ENCODE peak calls at places on chromosomes 6 and 20, in eight cellular contexts. H is A673; I is ovary; L is IMR-90; Q is transverse colon; Z is pancreas; M is naive thymus-derived CD4-positive, alpha-beta T cell; O is ascending aorta. D is an unnamed sample. For H3K4me1, the result is how much of the 10 kb centered on the place peaks cover.

GRCh38 chr20:1005452-1006027 is 3.4 kb upstream of the RSPO4 start:
- DNase-seq in H (peak), I (no peak), L (peak), Q (peak), Z (no peak), M (no peak), O (no peak), D (no peak)

GRCh38 chr6:1381397-1382330 is 7.7 kb upstream of the FOXF2 start:
- DNase-seq in H (peak), I (peak), L (no peak), Q (peak), Z (peak), M (peak), O (no peak), D (peak)

GRCh38 chr20:10982692-10983091 is 308.9 kb upstream of the JAG1 start:
- DNase-seq in H (no peak), I (peak), L (peak), Q (no peak), Z (no peak), M (no peak), O (peak), D (peak)

GRCh38 chr6:45864651-45865050 is 151.0 kb downstream of the CLIC5 start:
- DNase-seq in H (no peak), I (no peak), L (no peak), Q (no peak), Z (no peak), M (no peak), O (no peak), D (no peak)

GRCh38 chr20:21575167-21575566 is 61.3 kb upstream of the NKX2-2 start:
- DNase-seq in H (peak), I (no peak), L (no peak), Q (no peak), Z (no peak), M (no peak), O (no peak), D (no peak)

GRCh38 chr6:506508-506907 is 115.0 kb downstream of the IRF4 start:
- DNase-seq in H (peak), I (no peak), L (no peak), Q (no peak), Z (no peak), M (no peak), O (no peak), D (no peak)

GRCh38 chr20:34622821-34623451 is 54.0 kb downstream of the PIGU start:
- DNase-seq in H (no peak), I (no peak), L (no peak), Q (no peak), Z (no peak), M (no peak), O (no peak), D (no peak)

GRCh38 chr6:139540276-139540675 is 165.8 kb upstream of the CITED2 start:
- DNase-seq in H (peak), I (no peak), L (peak), Q (peak), Z (no peak), M (peak), O (no peak), D (no peak)

GRCh38 chr6:21780601-21781000 is 187.1 kb downstream of the SOX4 start:
- DNase-seq in H (no peak), I (no peak), L (no peak), Q (no peak), Z (no peak), M (no peak), O (no peak), D (no peak)

GRCh38 chr6:166097914-166098522 is 69.6 kb downstream of the TBXT start:
- DNase-seq in H (peak), I (peak), L (peak), Q (peak), Z (peak), M (no peak), O (no peak), D (peak)

GRCh38 chr6:26003102-26003694 is 40.6 kb downstream of the TRIM38 start:
- DNase-seq in H (peak), I (peak), L (peak), Q (peak), Z (peak), M (peak), O (no peak), D (peak)

GRCh38 chr20:13283869-13284268 is 62.8 kb downstream of the ISM1 start:
- DNase-seq in H (no peak), I (no peak), L (no peak), Q (no peak), Z (no peak), M (no peak), O (no peak), D (no peak)

GRCh38 chr6:142262231-142262630 is 39.6 kb upstream of the ADGRG6 start:
- DNase-seq in H (no peak), I (no peak), L (no peak), Q (no peak), Z (no peak), M (no peak), O (no peak), D (no peak)
- H3K4me1 ChIP-seq in H (under half), I (under half), L (under half), Q (under half), Z (under half), M (under half), O (under half), D (under half)

GRCh38 chr20:64041040-64041780 is 5.2 kb downstream of the C20orf204 start:
- DNase-seq in H (no peak), I (no peak), L (no peak), Q (no peak), Z (peak), M (no peak), O (no peak), D (no peak)

GRCh38 chr20:64039293-64040160 is 3.5 kb downstream of the C20orf204 start:
- DNase-seq in H (no peak), I (no peak), L (no peak), Q (no peak), Z (peak), M (no peak), O (no peak), D (no peak)

GRCh38 chr20:64041781-64042771 is 6.1 kb downstream of the C20orf204 start:
- DNase-seq in H (no peak), I (no peak), L (no peak), Q (no peak), Z (peak), M (no peak), O (no peak), D (no peak)

GRCh38 chr20:64038579-64039292 is 2.8 kb downstream of the C20orf204 start:
- DNase-seq in H (peak), I (peak), L (peak), Q (peak), Z (peak), M (peak), O (no peak), D (peak)

GRCh38 chr20:64040231-64041039 is 4.5 kb downstream of the C20orf204 start:
- DNase-seq in H (no peak), I (no peak), L (no peak), Q (no peak), Z (peak), M (no peak), O (no peak), D (no peak)
- H3K4me1 ChIP-seq in H (under half), I (under half), L (under half), Q (under half), Z (under half), M (under half), O (under half), D (half or more)

GRCh38 chr6:85404497-85405174 is 45.2 kb upstream of the NT5E start:
- DNase-seq in H (peak), I (no peak), L (peak), Q (peak), Z (peak), M (no peak), O (no peak), D (no peak)
- H3K4me1 ChIP-seq in H (half or more), I (under half), L (under half), Q (under half), Z (under half), M (under half), O (under half), D (under half)

DNA sequence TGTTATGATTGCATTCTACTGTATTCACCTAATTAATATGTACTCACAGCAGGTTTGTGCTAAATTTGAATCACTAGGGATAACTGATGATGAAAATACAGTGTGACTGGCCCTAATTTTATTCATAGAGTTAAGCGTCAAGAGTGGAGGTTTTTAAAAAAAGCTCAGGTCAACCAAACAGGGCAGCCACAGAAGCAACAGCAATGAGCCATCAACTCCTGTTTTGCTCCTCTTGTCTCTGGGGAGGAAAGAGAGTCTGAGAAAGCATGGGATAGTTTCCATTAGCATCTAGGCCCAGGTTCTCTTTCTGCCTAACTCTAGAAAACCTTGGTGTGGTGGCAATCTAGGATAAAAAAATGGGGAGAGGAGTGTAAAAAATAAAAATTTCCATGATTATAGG is 122.1 kb downstream of the OGFRL1 start:
- DNase-seq in H (no peak), I (no peak), L (no peak), Q (no peak), Z (no peak), M (no peak), O (no peak), D (no peak)
- H3K4me1 ChIP-seq in H (under half), I (under half), L (under half), Q (under half), Z (under half), M (under half), O (under half), D (half or more)